ENCODE peak calls at places on chromosomes 1 and 21, in four cellular contexts. E is neuronal stem cell, H is mesenchymal stem cell, R is H9. L is an unnamed sample.

GRCh38 chr1:200306954-200307754 is 102.7 kb downstream of the ZNF281 start:
- DNase-seq in E (no peak), H (peak), R (no peak), L (peak)

GRCh38 chr21:37413553-37414291 is 47.1 kb downstream of the DYRK1A start:
- DNase-seq in E (no peak), H (no peak), R (no peak), L (no peak)

GRCh38 chr1:32040711-32041110 is 27.0 kb downstream of the KHDRBS1 start:
- DNase-seq in E (no peak), H (no peak), R (no peak), L (no peak)

GRCh38 chr1:107254306-107254705 is 113.5 kb downstream of the NTNG1 start:
- DNase-seq in E (no peak), H (no peak), R (peak), L (peak)

GRCh38 chr1:244439391-244440032 is 12.2 kb downstream of the ADSS2 start:
- DNase-seq in E (no peak), H (no peak), R (peak), L (peak)

GRCh38 chr1:96416111-96416595 is 305.4 kb upstream of the PTBP2 start:
- DNase-seq in E (no peak), H (peak), R (no peak), L (no peak)

GRCh38 chr21:36728371-36729111 is 29.6 kb downstream of the SIM2 start:
- DNase-seq in E (no peak), H (no peak), R (peak), L (no peak)

GRCh38 chr1:125086611-125087010 is 3901.8 kb downstream of the SRGAP2C start:
- DNase-seq in E (no peak), H (no peak), R (no peak), L (no peak)

GRCh38 chr21:28884481-28884880 is 108.2 kb downstream of the LTN1 start:
- DNase-seq in E (no peak), H (no peak), R (no peak), L (peak)

GRCh38 chr1:153546796-153547559 is 1.4 kb upstream of the S100A4 start:
- DNase-seq in E (no peak), H (no peak), R (peak), L (no peak)

GRCh38 chr1:223102797-223103533 is 40.1 kb downstream of the TLR5 start:
- DNase-seq in E (no peak), H (no peak), R (no peak), L (peak)

GRCh38 chr1:32981003-32981909 is 16.6 kb upstream of the RNF19B start:
- DNase-seq in E (no peak), H (peak), R (no peak), L (no peak)

GRCh38 chr21:33543505-33544129 is 779 bp downstream of the SON start:
- DNase-seq in E (no peak), H (no peak), R (peak), L (no peak)

GRCh38 chr1:100400332-100400933 is 48.1 kb downstream of the CDC14A start:
- DNase-seq in E (no peak), H (peak), R (peak), L (peak)

GRCh38 chr21:46056450-46056903 is 41.4 kb upstream of the COL6A2 start:
- DNase-seq in E (no peak), H (peak), R (peak), L (no peak)

GRCh38 chr21:42864812-42865211 is 14.5 kb downstream of the WDR4 start:
- DNase-seq in E (no peak), H (no peak), R (no peak), L (no peak)

GRCh38 chr1:7334475-7335035 is 436.5 kb upstream of the VAMP3 start:
- DNase-seq in E (no peak), H (peak), R (no peak), L (peak)

GRCh38 chr1:27684176-27684575 is 12.2 kb upstream of the IFI6 start:
- DNase-seq in E (no peak), H (no peak), R (no peak), L (no peak)

GRCh38 chr21:44064852-44065403 is 42.3 kb upstream of the PWP2 start:
- DNase-seq in E (no peak), H (no peak), R (no peak), L (no peak)

GRCh38 chr1:183993132-183993531 is 44.4 kb downstream of the COLGALT2 start:
- DNase-seq in E (no peak), H (no peak), R (no peak), L (no peak)

GRCh38 chr1:219507432-219507831 is 105.5 kb downstream of the ZC3H11B start:
- DNase-seq in E (no peak), H (peak), R (no peak), L (no peak)

GRCh38 chr1:109632671-109633346 is 13.2 kb downstream of the AMPD2 start:
- DNase-seq in E (peak), H (no peak), R (peak), L (no peak)

GRCh38 chr1:177981186-177981585 is 11.3 kb upstream of the SEC16B start:
- DNase-seq in E (no peak), H (no peak), R (no peak), L (no peak)

GRCh38 chr1:225662155-225662554 is 9.2 kb upstream of the ENAH start:
- DNase-seq in E (no peak), H (no peak), R (no peak), L (no peak)

GRCh38 chr1:233144434-233144833 is 151.1 kb downstream of the PCNX2 start:
- DNase-seq in E (no peak), H (no peak), R (no peak), L (no peak)

GRCh38 chr1:203625623-203626189 is 926 bp upstream of the ATP2B4 start:
- DNase-seq in E (no peak), H (no peak), R (no peak), L (no peak)

GRCh38 chr1:179036844-179037465 is 11.3 kb downstream of the FAM20B start:
- DNase-seq in E (no peak), H (peak), R (no peak), L (no peak)

GRCh38 chr1:150813028-150813707 is 5.1 kb upstream of the CTSK start:
- DNase-seq in E (no peak), H (peak), R (peak), L (peak)

GRCh38 chr1:22117851-22118250 is 25.0 kb downstream of the WNT4 start:
- DNase-seq in E (no peak), H (no peak), R (peak), L (no peak)

GRCh38 chr21:29237110-29238051 is 61.3 kb upstream of the BACH1 start:
- DNase-seq in E (peak), H (no peak), R (no peak), L (no peak)

GRCh38 chr1:54986532-54986931 is 6.1 kb downstream of the TMEM61 start:
- DNase-seq in E (no peak), H (no peak), R (no peak), L (no peak)

GRCh38 chr1:232036161-232036942 is 409.8 kb downstream of the DISC1 start:
- DNase-seq in E (no peak), H (no peak), R (no peak), L (peak)

GRCh38 chr1:26733982-26734381 is 38.2 kb downstream of the ARID1A start:
- DNase-seq in E (no peak), H (no peak), R (no peak), L (no peak)

GRCh38 chr1:100075773-100076172 is 57.0 kb downstream of the SASS6 start:
- DNase-seq in E (no peak), H (peak), R (no peak), L (no peak)

GRCh38 chr21:42413093-42413492 is 9.4 kb downstream of the UBASH3A start:
- DNase-seq in E (no peak), H (no peak), R (no peak), L (no peak)

GRCh38 chr1:151790940-151791651 is 796 bp upstream of the TDRKH start:
- DNase-seq in E (no peak), H (peak), R (no peak), L (peak)

GRCh38 chr1:44947060-44947773 is 39.2 kb downstream of the EIF2B3 start:
- DNase-seq in E (no peak), H (peak), R (no peak), L (no peak)

DNA sequence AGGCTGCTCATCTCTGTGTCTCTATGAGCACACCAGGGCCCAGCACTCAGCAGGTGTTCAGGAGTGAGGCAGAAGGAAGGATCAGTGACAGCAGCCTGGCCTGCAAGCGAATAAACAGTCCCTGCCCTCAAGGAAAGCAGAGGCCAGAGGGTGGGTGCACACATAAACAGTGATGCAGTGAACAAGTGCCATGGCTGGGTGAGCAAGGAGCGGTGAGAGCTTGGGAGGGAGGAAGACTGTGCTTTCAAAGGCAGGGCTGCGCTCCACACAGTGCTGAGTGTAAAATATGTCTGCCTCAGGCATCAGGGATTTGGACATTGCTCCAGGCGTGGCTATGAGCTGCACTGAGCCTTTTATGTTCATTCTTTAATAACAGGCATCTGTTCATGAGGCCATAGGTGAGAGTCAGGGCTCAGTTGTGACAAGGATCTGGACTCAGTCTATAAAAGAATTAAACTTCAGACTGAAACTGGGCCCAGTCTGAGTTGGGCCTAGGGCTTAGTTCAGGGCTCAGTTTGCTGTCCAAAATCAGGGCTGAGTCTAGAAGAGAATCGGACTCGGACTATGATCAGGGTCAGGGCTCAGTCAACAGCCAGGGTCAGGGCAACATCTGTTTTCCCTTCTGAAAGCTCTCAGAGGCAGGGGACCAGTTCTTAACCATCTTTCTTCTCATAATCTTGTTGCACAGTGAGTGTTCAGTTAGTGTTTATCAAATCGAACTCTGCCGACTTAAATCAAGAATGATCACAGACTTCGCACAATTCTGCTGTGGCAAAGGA is 213.7 kb downstream of the FOXD2 start:
- DNase-seq in E (no peak), H (no peak), R (peak), L (no peak)
- H2AK5ac ChIP-seq in E (no peak), H (no peak), R (no peak), L (no peak)

DNA sequence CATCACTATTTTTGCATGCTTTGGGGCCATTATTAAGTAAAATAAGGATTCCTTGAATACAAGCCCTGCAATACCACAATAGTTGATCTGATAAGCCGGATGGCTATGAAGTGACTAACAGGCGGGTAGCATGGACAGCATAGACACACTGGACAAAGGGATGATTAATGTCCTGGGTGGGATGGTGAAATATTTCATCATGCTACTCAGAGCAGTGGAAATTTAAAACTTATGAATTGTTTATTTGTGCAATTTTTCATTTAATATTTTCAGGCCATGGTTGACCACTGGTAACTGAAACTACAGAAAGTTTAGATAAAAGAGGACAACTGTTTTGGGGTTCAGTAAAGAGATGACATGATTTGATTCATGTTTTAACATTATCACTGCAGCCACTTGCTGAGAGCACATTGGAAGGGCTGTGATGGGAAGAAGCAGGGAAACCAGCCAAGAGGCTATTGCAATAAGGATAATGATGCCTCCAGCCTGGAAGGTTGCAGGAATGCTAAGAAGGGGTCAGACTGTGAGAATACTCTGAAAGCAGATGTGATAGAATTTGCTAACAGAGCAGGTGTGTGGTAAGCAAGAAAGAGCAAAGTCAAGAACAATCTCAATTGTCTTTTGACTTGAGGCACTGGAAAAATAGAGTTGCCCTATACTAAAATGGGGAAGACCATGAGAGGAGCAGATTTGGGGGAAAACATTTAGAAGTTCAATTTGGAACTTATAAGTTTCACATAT is 62.5 kb upstream of the TNFSF4 start:
- DNase-seq in E (no peak), H (peak), R (no peak), L (peak)
- H3K9ac ChIP-seq in E (no peak), H (no peak), R (no peak), L (no peak)

GRCh38 chr1:12601690-12602632 is 16.0 kb downstream of the DHRS3 start:
- DNase-seq in E (no peak), H (peak), R (peak), L (peak)

GRCh38 chr1:12602633-12603024 is 15.4 kb downstream of the DHRS3 start:
- DNase-seq in E (no peak), H (no peak), R (no peak), L (no peak)

GRCh38 chr1:12603224-12603623 is 14.8 kb downstream of the DHRS3 start:
- DNase-seq in E (no peak), H (no peak), R (no peak), L (no peak)

GRCh38 chr1:12604986-12605385 is 13.0 kb downstream of the DHRS3 start:
- DNase-seq in E (no peak), H (no peak), R (no peak), L (no peak)

GRCh38 chr1:12604114-12604874 is 13.7 kb downstream of the DHRS3 start:
- DNase-seq in E (no peak), H (peak), R (no peak), L (peak)
- H2AK5ac ChIP-seq in E (no peak), H (no peak), R (no peak), L (no peak)

GRCh38 chr1:51642739-51643142 is 25.8 kb downstream of the OSBPL9 start:
- DNase-seq in E (no peak), H (peak), R (no peak), L (peak)

GRCh38 chr1:51638350-51638749 is 21.5 kb downstream of the OSBPL9 start:
- DNase-seq in E (no peak), H (no peak), R (no peak), L (no peak)

GRCh38 chr1:51644533-51645197 is 27.8 kb downstream of the OSBPL9 start:
- DNase-seq in E (no peak), H (peak), R (no peak), L (peak)

GRCh38 chr1:51639694-51640093 is 22.8 kb downstream of the OSBPL9 start:
- DNase-seq in E (no peak), H (no peak), R (no peak), L (no peak)

GRCh38 chr1:51643362-51643761 is 26.5 kb downstream of the OSBPL9 start:
- DNase-seq in E (no peak), H (no peak), R (no peak), L (peak)
- H3K9ac ChIP-seq in E (no peak), H (peak), R (no peak), L (no peak)

GRCh38 chr1:111213412-111213811 is 13.0 kb upstream of the DENND2D start:
- DNase-seq in E (no peak), H (no peak), R (no peak), L (no peak)

GRCh38 chr1:111214086-111214801 is 13.3 kb upstream of the CHI3L2 start:
- DNase-seq in E (no peak), H (no peak), R (peak), L (no peak)

GRCh38 chr1:111212634-111213335 is 12.3 kb upstream of the DENND2D start:
- DNase-seq in E (no peak), H (no peak), R (no peak), L (peak)

GRCh38 chr1:111216751-111217150 is 10.8 kb upstream of the CHI3L2 start:
- DNase-seq in E (no peak), H (no peak), R (no peak), L (no peak)

DNA sequence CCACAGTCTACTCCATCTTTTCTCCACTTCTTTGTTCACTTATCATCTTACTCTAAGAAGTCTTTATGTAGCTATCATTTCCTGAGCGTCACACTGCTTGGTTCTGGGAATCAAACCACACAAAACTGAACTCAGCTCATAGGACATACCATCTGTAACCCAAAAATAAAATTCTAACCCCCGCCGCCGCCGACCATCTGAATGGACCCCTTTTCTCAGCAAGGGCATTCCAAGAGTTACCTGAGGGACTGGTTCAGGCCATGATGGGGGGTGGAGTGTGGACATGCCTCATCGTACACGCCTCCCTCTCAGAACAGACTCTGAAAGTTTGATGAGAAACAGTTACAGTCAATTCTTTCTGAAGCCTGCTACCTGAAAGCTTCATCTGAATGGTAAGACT is 12.6 kb upstream of the CHI3L2 start:
- DNase-seq in E (no peak), H (no peak), R (no peak), L (no peak)
- H2AK5ac ChIP-seq in E (no peak), H (no peak), R (no peak), L (no peak)

DNA sequence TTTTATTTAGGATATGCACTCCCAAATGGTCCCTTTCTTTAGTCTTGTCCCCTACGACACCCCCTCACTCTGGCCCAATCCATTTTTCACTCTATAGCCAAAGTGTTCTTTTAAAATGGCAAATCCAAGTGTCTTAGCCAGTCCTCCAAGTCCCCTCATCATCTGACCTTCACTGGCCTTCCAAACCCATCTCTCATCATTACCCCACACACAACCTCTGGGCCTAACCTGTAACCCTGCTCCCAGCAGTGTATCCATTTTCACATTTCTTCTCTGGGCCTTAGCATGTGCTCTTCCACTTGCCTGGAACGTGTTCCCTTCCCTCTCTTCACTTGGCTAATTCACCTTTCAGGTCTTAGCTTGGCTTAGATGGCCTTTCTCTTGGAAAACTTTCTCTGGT is 6.5 kb upstream of the ARL8A start:
- DNase-seq in E (no peak), H (no peak), R (no peak), L (no peak)
- H3K9ac ChIP-seq in E (no peak), H (no peak), R (no peak), L (no peak)

DNA sequence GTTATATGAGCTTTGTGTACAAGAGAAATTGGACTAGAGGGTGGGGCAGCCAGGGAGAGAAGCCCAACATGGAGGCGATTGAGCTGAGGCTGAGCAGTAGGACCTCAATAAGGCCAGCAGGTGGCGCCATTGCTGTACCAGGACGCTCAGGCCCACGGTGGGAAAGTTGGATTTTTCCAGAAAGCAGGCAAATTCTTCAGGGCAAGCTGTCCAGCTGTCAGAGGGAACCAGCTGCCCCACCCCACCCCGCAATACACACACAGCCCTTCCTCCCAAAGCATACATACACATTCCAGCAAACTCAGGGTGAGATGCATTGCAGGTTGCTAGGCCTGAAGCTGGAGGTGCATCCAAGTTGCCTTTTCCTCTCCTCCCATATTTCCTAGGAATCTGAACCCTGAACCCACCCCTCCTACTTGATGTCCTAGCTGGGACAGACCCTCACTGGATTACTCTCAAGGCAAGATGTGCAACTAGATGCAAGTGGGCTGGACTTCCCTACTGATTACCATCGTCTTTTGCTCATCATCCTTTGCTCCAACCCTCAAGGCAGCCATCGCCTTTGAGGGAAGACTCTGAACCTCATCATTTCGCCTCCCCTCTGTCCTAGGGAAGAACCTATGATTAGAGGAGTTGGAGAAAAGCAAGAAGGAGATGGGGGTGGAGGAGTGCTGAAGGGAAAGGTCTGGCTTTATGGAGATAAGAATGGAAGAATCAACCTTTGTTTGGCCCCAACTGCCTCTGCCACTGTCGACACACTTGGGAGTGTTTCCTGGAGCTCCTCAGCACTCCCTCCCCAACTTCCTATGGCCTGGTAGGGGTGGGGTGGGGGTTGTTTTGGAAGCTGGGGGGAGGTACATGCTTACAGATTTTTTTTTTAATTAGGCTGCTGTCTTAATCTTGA is 25.5 kb downstream of the CD34 start:
- DNase-seq in E (peak), H (peak), R (peak), L (peak)
- H2AK5ac ChIP-seq in E (no peak), H (no peak), R (no peak), L (no peak)

L was measured in mesendoderm.